ENCODE peak calls at places on chromosomes 11 and 22, in nine cellular contexts. T is transverse colon, M is mucosa of descending colon, P is HFF-Myc, E is type B pancreatic cell, R is dorsolateral prefrontal cortex, N is fibroblast of the aortic adventitia, H is spleen, F is brain microvascular endothelial cell. X is an unnamed sample.

GRCh38 chr11:2975594-2975993 is 16.5 kb downstream of the NAP1L4 start:
- DNase-seq in T (no peak), M (no peak), F (peak), P (no peak), R (peak), H (no peak), N (peak), E (no peak), X (peak)

GRCh38 chr22:42451499-42452145 is 19.4 kb upstream of the NFAM1 start:
- DNase-seq in P (no peak), M (no peak), H (no peak), F (no peak), T (no peak), R (no peak), E (no peak), N (no peak), X (no peak)

GRCh38 chr11:134792044-134792443 is 380.0 kb upstream of the B3GAT1 start:
- DNase-seq in E (no peak), F (peak), R (no peak), T (no peak), N (no peak), P (no peak), H (no peak), M (no peak), X (peak)

GRCh38 chr11:44755553-44756505 is 29.1 kb downstream of the TSPAN18 start:
- DNase-seq in T (peak), E (no peak), F (no peak), N (no peak), R (no peak), P (no peak), H (no peak), M (no peak), X (no peak)

GRCh38 chr22:20206709-20207215 is 55.9 kb upstream of the CCDC188 start:
- DNase-seq in E (no peak), P (no peak), N (peak), F (peak), R (no peak), M (peak), H (no peak), T (peak), X (peak)

GRCh38 chr11:45663486-45664375 is 1.7 kb downstream of the CHST1 start:
- DNase-seq in E (no peak), R (no peak), H (no peak), P (no peak), T (no peak), M (no peak), N (peak), F (no peak), X (no peak)

GRCh38 chr11:898160-898517 is 12.5 kb downstream of the CHID1 start:
- DNase-seq in T (no peak), M (no peak), H (no peak), P (no peak), E (no peak), R (no peak), F (no peak), N (peak), X (peak)

GRCh38 chr11:106568632-106569031 is 449.6 kb downstream of the GUCY1A2 start:
- DNase-seq in R (no peak), T (no peak), N (no peak), E (no peak), P (no peak), M (no peak), H (no peak), F (no peak), X (no peak)

GRCh38 chr11:104390696-104391095 is 226.7 kb upstream of the PDGFD start:
- DNase-seq in H (no peak), T (no peak), R (no peak), E (no peak), N (peak), P (no peak), M (no peak), F (peak), X (no peak)

GRCh38 chr11:74371269-74372039 is 26.8 kb downstream of the PGM2L1 start:
- DNase-seq in E (no peak), F (peak), T (no peak), H (no peak), M (no peak), N (no peak), P (peak), R (no peak), X (peak)

GRCh38 chr11:76606102-76606793 is 64.3 kb downstream of the LRRC32 start:
- DNase-seq in H (no peak), M (no peak), R (no peak), P (no peak), F (no peak), E (no peak), T (no peak), N (peak), X (peak)

GRCh38 chr11:102010776-102011500 is 36.3 kb upstream of the CFAP300 start:
- DNase-seq in T (peak), F (peak), M (peak), P (peak), H (no peak), R (no peak), N (peak), E (no peak), X (peak)

GRCh38 chr11:75524576-75525432 is 937 bp downstream of the GDPD5 start:
- DNase-seq in N (no peak), T (peak), F (no peak), M (peak), E (peak), R (no peak), H (peak), P (no peak), X (no peak)

GRCh38 chr11:75537740-75538139 is 12.0 kb upstream of the GDPD5 start:
- DNase-seq in R (no peak), P (no peak), E (no peak), F (no peak), H (no peak), M (no peak), N (no peak), T (no peak), X (no peak)

GRCh38 chr11:11467278-11467677 is 114.2 kb upstream of the CSNK2A3 start:
- DNase-seq in T (peak), E (no peak), F (no peak), R (no peak), N (no peak), P (no peak), H (no peak), M (peak), X (no peak)

GRCh38 chr11:92580931-92581330 is 356.3 kb downstream of the FAT3 start:
- DNase-seq in N (no peak), E (no peak), T (no peak), P (no peak), H (no peak), M (no peak), F (no peak), R (no peak), X (no peak)

DNA sequence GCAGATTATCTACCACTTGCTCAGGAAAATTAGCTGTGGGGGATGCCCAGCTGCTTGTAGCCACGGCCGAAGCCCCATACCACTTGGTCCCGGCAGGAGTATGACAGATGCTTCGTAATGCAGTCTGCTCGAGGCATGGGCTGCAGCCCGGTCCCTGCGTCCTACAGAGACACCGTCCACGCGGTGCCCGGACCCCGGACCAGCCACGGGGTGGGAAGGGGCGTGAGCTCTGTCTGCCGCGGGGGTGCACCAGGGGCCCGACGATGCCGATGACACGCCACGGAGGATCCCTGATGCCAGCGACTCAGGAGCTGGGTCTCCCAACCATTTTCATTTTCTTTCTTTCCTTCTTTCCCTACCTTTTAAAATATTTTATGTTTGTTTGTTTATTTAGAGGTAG is 30.0 kb downstream of the SLC25A17 start:
- DNase-seq in H (no peak), M (no peak), E (no peak), R (no peak), T (no peak), P (no peak), N (no peak), F (no peak), X (no peak)
- TF ChIP-seq CTCF in H (no peak), M (no peak), E (no peak), R (no peak), T (no peak), P (no peak), N (no peak), F (no peak), X (no peak)

DNA sequence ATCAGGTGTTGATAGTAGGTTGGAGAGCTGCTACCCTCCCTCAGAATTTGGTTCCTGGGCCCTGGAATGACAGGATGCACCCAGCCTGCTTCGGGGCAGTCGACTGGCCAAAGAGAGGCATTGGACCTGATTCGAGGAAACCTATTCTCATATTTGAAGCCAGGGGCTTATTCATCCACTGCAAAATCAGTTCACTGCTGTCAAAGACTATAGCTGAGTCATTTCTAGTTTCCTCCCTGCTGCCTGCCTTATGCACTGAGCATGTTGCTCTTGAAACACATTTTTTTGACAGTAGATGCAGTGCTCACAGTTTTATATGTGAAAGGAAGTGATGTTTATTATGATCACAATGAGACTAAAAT is 565.4 kb downstream of the ETS1 start:
- DNase-seq in R (no peak), N (peak), F (peak), T (no peak), P (no peak), E (no peak), M (no peak), H (no peak), X (no peak)
- TF ChIP-seq CTCF in R (peak), N (peak), F (no peak), T (no peak), P (no peak), E (peak), M (no peak), H (no peak), X (no peak)

DNA sequence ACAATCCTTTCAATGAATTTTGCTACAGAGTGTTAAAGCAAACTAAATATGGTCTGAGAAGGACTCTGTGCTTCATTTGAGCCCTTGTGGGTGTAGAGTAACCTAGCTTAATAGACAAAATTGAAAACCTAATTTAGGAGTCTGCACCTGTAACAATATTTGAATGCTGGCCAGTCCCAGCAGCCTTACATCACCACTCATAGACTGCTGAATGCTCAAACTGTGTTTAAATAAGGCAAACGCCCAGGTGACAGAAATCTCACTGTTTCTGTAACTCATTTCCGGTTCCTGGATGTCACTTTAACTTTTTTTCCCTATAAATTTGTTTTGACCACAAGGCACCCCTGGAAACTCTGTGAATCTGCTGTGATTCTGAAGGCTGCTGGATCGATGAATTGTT is 45.5 kb upstream of the GLYATL1B start:
- DNase-seq in T (no peak), E (no peak), N (no peak), F (no peak), R (no peak), M (no peak), P (no peak), H (no peak), X (no peak)
- TF ChIP-seq CTCF in T (no peak), E (no peak), N (no peak), F (no peak), R (no peak), M (no peak), P (no peak), H (no peak), X (no peak)

GRCh38 chr11:47688986-47689385 is 26.2 kb downstream of the AGBL2 start:
- DNase-seq in T (peak), P (no peak), F (no peak), N (no peak), M (no peak), E (no peak), H (no peak), R (no peak), X (no peak)
- TF ChIP-seq CTCF in T (no peak), P (no peak), F (no peak), N (no peak), M (no peak), E (no peak), H (no peak), R (no peak), X (no peak)

DNA sequence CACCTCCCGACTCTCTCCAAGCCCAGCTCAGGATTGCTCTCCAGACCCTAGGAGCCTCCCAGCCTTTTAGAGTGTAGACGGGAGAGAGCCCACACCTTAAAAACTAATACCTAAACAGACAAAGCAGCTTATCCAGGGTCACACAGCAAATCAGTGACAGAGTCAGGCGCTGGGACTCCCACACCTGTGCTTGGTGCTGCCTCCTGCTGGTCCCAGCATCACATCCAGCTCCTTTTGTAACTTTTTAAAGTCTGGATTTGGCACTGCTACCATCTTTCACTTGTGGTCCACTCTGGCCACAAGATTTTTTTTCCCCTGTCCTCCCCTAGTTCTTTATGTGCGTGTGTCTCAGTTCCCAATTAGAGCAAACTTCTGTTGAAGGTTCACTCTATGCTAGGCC is 4.7 kb downstream of the ANO1 start:
- DNase-seq in P (no peak), T (no peak), H (no peak), R (no peak), E (no peak), F (no peak), M (peak), N (no peak), X (no peak)
- TF ChIP-seq CTCF in P (no peak), T (no peak), H (no peak), R (no peak), E (peak), F (peak), M (no peak), N (peak), X (peak)

GRCh38 chr11:69053546-69054396 is 5.0 kb downstream of the TPCN2 start:
- DNase-seq in H (no peak), F (no peak), R (no peak), P (no peak), M (no peak), E (no peak), N (no peak), T (no peak), X (no peak)

GRCh38 chr11:69053169-69053477 is 4.4 kb downstream of the TPCN2 start:
- DNase-seq in P (no peak), N (no peak), F (no peak), H (no peak), M (no peak), R (no peak), T (no peak), E (no peak), X (no peak)

GRCh38 chr11:69050592-69051380 is 2.1 kb downstream of the TPCN2 start:
- DNase-seq in R (peak), H (no peak), T (no peak), N (no peak), F (no peak), P (no peak), E (no peak), M (no peak), X (no peak)

GRCh38 chr11:69052343-69053168 is 3.8 kb downstream of the TPCN2 start:
- DNase-seq in R (no peak), E (no peak), F (no peak), T (no peak), P (no peak), M (no peak), N (no peak), H (no peak), X (no peak)

GRCh38 chr11:69051381-69052342 is 2.9 kb downstream of the TPCN2 start:
- DNase-seq in P (no peak), N (no peak), M (no peak), R (no peak), T (no peak), F (no peak), H (no peak), E (no peak), X (no peak)
- TF ChIP-seq CTCF in P (no peak), N (no peak), M (no peak), R (no peak), T (no peak), F (no peak), H (no peak), E (no peak), X (no peak)

GRCh38 chr11:86940122-86940777 is 14.9 kb downstream of the FZD4 start:
- DNase-seq in R (no peak), T (peak), M (no peak), N (peak), F (peak), P (no peak), E (no peak), H (no peak), X (peak)

GRCh38 chr11:86941077-86941870 is 13.9 kb downstream of the FZD4 start:
- DNase-seq in T (no peak), F (no peak), M (no peak), P (no peak), E (no peak), H (no peak), R (no peak), N (peak), X (no peak)

GRCh38 chr11:86941871-86942208 is 13.4 kb downstream of the FZD4 start:
- DNase-seq in N (peak), P (no peak), M (no peak), R (no peak), T (no peak), H (no peak), E (no peak), F (no peak), X (no peak)

GRCh38 chr11:86938203-86938899 is 16.8 kb downstream of the FZD4 start:
- DNase-seq in P (no peak), F (no peak), R (no peak), N (no peak), E (no peak), T (no peak), H (no peak), M (no peak), X (no peak)

DNA sequence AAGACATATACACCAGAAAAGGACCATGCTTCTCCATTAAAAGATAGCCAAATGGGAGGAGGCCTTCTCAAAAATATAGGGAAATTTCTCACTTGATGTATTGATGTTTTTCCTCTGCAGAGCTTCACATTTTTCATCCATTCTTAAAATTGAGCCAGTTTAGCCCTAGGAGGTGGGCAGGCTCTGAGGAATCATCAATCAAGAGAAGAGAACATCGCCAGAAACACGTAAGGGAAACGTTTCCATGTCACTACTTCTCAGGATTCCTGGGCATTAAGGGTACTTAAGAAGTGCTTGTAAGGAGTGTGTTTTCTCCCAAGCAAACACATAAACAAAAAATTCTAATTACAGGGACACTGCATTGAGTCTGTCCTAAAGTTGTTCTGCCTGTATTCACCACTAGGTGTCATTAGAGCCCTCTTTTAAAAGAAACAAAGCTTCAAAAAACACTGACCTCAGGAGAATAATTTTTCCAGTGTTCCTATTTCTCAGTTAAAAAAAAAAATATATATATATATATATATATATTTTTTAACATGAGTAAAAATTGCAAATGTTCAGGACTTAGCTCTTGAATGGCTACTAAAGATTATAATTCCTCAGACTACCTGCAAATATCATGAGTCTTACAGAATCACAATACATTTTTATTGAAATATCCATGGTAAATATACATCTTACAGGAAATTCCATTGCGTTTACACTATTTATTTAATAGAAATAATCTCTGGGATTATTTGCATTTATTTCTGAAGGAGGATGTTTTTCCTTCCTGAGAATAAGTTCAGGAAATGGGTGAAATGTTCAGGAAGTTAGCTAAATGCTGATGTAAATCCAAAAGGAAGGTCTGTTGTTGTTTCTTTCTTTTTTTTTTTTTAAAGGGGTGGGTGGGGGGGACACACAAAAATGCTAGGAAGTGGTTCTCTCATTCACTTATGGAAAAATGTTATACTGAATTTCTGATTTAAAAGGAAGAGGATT is 16.0 kb downstream of the FZD4 start:
- DNase-seq in H (no peak), R (no peak), M (peak), F (no peak), E (no peak), T (no peak), P (no peak), N (peak), X (peak)
- TF ChIP-seq CTCF in H (peak), R (peak), M (peak), F (peak), E (peak), T (peak), P (peak), N (peak), X (peak)

GRCh38 chr11:123235117-123235686 is 40.2 kb upstream of the CLMP start:
- DNase-seq in F (no peak), M (peak), T (peak), H (peak), P (no peak), N (peak), R (no peak), E (no peak), X (peak)
- TF ChIP-seq CTCF in F (peak), M (peak), T (peak), H (peak), P (peak), N (peak), R (peak), E (peak), X (peak)

DNA sequence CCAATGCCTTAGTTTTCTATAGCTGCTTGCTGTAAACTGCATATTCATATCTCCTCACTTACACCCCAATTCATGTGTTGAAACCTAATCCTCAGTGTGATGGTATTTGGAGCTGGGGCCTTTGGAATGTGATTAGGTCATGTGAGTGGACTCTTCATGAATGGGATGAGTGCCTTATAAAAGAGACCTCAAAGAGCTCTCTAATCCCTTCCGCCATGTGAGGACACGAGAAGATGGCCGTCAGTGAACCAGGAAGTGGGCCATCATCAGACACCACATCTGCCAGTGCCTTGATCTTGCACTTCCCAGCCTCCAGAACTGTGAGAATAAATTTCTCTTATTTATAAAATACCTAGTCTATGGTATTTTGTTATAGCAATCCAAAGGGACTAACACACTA is 79.3 kb downstream of the CYP2R1 start:
- DNase-seq in M (no peak), N (no peak), T (no peak), H (no peak), F (no peak), R (no peak), E (no peak), P (peak), X (no peak)
- TF ChIP-seq CTCF in M (no peak), N (no peak), T (no peak), H (no peak), F (no peak), R (no peak), E (no peak), P (no peak), X (no peak)